ENCODE peak calls at places on chromosomes 5 and 9, in six cellular contexts. L is AG09319; P is kidney epithelial cell; N is WTC11; T is CD8-positive, alpha-beta T cell; K is sigmoid colon. V is an unnamed sample.

GRCh38 chr9:27425827-27426716 is 98.0 kb upstream of the IFNK start:
- DNase-seq in L (no peak), P (no peak), N (no peak), T (no peak), K (no peak), V (no peak)

GRCh38 chr5:155085282-155085990 is 71.9 kb downstream of the KIF4B start:
- DNase-seq in L (no peak), P (no peak), N (no peak), T (no peak), K (no peak), V (no peak)

GRCh38 chr9:14311940-14312572 is 1.9 kb downstream of the NFIB start:
- DNase-seq in L (no peak), P (no peak), N (no peak), T (no peak), K (no peak), V (no peak)

GRCh38 chr9:117763314-117763713 is 59.1 kb downstream of the TLR4 start:
- DNase-seq in L (no peak), P (peak), N (no peak), T (no peak), K (no peak), V (no peak)

GRCh38 chr9:89730715-89731114 is 125.9 kb downstream of the GADD45G start:
- DNase-seq in L (no peak), P (no peak), N (peak), T (no peak), K (no peak), V (no peak)

GRCh38 chr9:110432253-110432652 is 94.6 kb upstream of the TXNDC8 start:
- DNase-seq in L (no peak), P (no peak), N (no peak), T (no peak), K (no peak), V (no peak)

GRCh38 chr5:122151640-122152039 is 22.3 kb downstream of the ZNF474 start:
- DNase-seq in L (no peak), P (no peak), N (no peak), T (no peak), K (no peak), V (no peak)

GRCh38 chr5:181222630-181223040 is 446 bp upstream of the TRIM41 start:
- DNase-seq in L (no peak), P (no peak), N (no peak), T (no peak), K (no peak), V (no peak)

GRCh38 chr9:136031741-136032638 is 63.1 kb downstream of the NACC2 start:
- DNase-seq in L (no peak), P (no peak), N (no peak), T (no peak), K (no peak), V (no peak)

GRCh38 chr9:136653323-136654064 is 9.2 kb upstream of the EGFL7 start:
- DNase-seq in L (no peak), P (no peak), N (no peak), T (no peak), K (no peak), V (no peak)

GRCh38 chr5:5156461-5157082 is 16.4 kb downstream of the ADAMTS16 start:
- DNase-seq in L (no peak), P (no peak), N (no peak), T (no peak), K (no peak), V (no peak)

GRCh38 chr5:142280066-142281011 is 44.5 kb downstream of the SPRY4 start:
- DNase-seq in L (no peak), P (no peak), N (peak), T (no peak), K (no peak), V (no peak)

GRCh38 chr9:75893096-75893495 is 2.6 kb downstream of the PCSK5 start:
- DNase-seq in L (no peak), P (no peak), N (no peak), T (no peak), K (no peak), V (no peak)

GRCh38 chr5:170737591-170737990 is 45.9 kb upstream of the GABRP start:
- DNase-seq in L (no peak), P (no peak), N (no peak), T (no peak), K (no peak), V (no peak)

GRCh38 chr5:160970605-160971191 is 118.7 kb upstream of the ATP10B start:
- DNase-seq in L (no peak), P (no peak), N (no peak), T (no peak), K (no peak), V (no peak)

GRCh38 chr5:157564149-157564711 is 11.3 kb downstream of the ADAM19 start:
- DNase-seq in L (no peak), P (no peak), N (no peak), T (no peak), K (no peak), V (no peak)

GRCh38 chr5:132376694-132377641 is 7.5 kb downstream of the SLC22A5 start:
- DNase-seq in L (no peak), P (no peak), N (no peak), T (no peak), K (no peak), V (no peak)

GRCh38 chr9:135770203-135770535 is 68.2 kb downstream of the KCNT1 start:
- DNase-seq in L (no peak), P (no peak), N (no peak), T (no peak), K (no peak), V (no peak)

GRCh38 chr5:142684508-142685031 is 1.3 kb downstream of the FGF1 start:
- DNase-seq in L (no peak), P (no peak), N (no peak), T (no peak), K (no peak), V (no peak)

GRCh38 chr9:35811364-35812024 is 568 bp downstream of the SPAG8 start:
- DNase-seq in L (no peak), P (no peak), N (no peak), T (no peak), K (peak), V (no peak)

DNA sequence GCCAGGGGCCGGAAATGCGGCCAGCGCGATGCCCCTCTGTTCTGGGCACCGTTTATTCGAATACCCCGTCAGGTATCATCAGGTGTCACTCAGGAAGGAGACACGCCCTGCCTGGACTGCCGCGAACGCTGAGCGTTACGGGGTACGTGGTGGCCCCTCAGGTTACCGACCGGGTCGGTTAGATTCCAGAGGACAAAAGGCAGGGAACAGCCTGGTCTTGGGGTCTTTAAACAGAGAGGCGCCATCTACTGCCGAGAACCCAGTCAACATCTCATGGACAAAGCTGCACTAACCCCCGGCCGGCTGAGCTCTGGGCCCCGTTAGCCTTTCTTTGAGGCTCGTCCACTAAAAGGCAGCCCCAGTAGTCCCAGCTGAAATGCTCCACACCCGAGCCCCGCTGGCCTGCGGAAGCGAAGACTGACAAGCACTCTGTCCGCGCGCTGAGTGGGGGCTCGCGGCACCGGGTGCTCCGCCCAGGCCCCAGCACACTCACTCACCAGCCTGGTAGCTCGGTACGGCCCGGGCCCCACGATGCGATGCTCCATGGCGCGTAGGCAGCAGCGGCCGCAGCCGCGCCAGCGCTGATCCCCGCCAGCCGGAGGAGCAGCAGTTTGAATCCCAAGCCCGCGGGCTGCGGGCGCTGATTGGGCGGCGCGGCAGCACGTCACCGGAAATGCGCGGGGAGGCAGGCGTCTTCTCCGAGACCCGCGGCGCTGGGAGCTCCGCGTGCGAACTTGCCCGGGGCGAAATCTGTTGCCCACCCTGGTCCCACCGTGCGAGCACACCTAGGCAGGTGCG is at the start of gene DEPDC1B:
- DNase-seq in L (peak), P (peak), N (peak), T (peak), K (peak), V (peak)
- TF ChIP-seq CTCF in L (peak), P (peak), N (no peak), T (no peak), K (no peak), V (peak)

GRCh38 chr9:134058716-134059115 is 9.1 kb downstream of the BRD3 start:
- DNase-seq in L (no peak), P (no peak), N (no peak), T (no peak), K (peak), V (no peak)
- TF ChIP-seq CTCF in L (no peak), P (peak), N (no peak), T (no peak), K (no peak), V (no peak)

GRCh38 chr5:332843-333242 is 11.3 kb downstream of the AHRR start:
- DNase-seq in L (no peak), P (no peak), N (no peak), T (no peak), K (no peak), V (no peak)

GRCh38 chr5:334903-335739 is 13.6 kb downstream of the AHRR start:
- DNase-seq in L (no peak), P (no peak), N (no peak), T (no peak), K (peak), V (no peak)

GRCh38 chr5:335740-336038 is 14.2 kb downstream of the AHRR start:
- DNase-seq in L (no peak), P (no peak), N (no peak), T (no peak), K (peak), V (no peak)

GRCh38 chr5:333945-334344 is 12.4 kb downstream of the AHRR start:
- DNase-seq in L (no peak), P (no peak), N (no peak), T (no peak), K (no peak), V (no peak)

DNA sequence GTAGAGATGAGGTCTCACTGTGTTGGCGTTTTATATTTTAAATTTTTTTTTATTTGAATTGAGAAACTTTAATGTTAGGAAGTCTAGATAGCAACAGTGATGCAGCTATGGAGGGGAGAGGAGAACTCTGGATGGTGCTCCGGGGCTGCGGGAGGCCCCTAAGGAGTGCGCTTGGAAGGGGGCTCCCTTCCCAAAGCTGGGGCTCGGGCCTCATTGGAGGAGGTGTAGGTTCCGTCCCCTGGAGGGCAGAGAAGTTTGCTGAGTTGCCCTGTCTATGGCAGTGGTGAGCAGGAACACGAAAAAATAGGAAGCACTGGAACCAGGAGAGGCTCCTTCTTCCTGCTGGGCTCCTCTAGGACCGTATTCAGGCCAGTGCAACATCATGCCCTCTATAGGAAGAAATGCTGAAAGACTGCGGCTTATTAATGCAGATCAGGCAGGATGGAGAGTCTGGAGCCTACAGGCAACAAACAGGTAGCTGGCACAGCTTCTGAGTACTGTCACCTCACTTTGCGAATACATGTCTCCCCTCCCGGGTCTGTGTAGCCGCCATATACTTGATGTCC is 16.1 kb downstream of the AHRR start:
- DNase-seq in L (no peak), P (no peak), N (no peak), T (no peak), K (no peak), V (no peak)
- TF ChIP-seq CTCF in L (peak), P (peak), N (no peak), T (no peak), K (no peak), V (peak)

DNA sequence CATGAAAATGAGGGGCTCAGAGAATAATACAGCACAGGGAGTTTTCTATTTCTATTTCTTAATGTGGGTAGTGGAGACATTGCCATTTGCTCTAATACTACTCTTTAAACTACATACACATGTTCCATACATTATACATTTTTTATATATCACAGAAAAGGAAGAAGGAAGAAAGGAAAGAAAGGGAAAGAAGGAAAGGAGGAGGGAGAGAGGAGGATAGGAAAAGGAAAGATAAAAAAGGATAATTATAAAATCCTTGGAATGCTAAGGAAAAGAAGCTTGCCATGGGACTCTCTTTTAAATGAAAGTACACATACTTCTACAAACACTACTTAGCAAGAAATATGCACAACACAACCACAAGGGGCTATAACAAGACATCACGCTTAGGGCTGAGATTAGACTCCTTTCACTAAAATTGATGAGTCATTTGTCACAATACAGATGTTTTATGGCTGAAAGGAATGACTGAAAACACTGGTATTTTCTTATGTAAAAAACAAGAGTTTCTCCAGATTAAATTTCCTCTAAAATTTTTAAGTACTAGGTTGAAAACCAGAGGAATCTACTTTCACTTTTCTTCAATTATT is 219.8 kb downstream of the ARL15 start:
- DNase-seq in L (peak), P (peak), N (no peak), T (no peak), K (no peak), V (peak)
- TF ChIP-seq CTCF in L (peak), P (peak), N (no peak), T (no peak), K (no peak), V (peak)

V was measured in AG04450.